ENCODE peak calls at places on chromosomes 16 and 17, in nine cellular contexts. One of them, this sample, is unnamed.
A peak's percentile ranks its signal among the peaks of the same experiment; 100 is the strongest.

GRCh38 chr17:17088104-17088485 is 45.8 kb downstream of the MPRIP start:
- DNase-seq in T-helper 9 cell: no peak
- DNase-seq in coronary artery: no peak
- DNase-seq in dermis microvascular lymphatic vessel endothelial cell: no peak
- DNase-seq in activated CD8-positive, alpha-beta memory T cell treated with anti-CD3 and anti-CD28 coated beads for 4 hours: no peak
- DNase-seq in T-helper 2 cell: no peak
- DNase-seq in cardiac fibroblast: no peak
- DNase-seq in psoas muscle: no peak
- DNase-seq in HTR-8/SVneo: no peak
- DNase-seq in this sample: no peak

GRCh38 chr16:11748404-11749254 is 6.0 kb upstream of the TXNDC11 start:
- DNase-seq in psoas muscle: no peak
- DNase-seq in T-helper 2 cell: no peak
- DNase-seq in activated CD8-positive, alpha-beta memory T cell treated with anti-CD3 and anti-CD28 coated beads for 4 hours: no peak
- DNase-seq in cardiac fibroblast: no peak
- DNase-seq in dermis microvascular lymphatic vessel endothelial cell: no peak
- DNase-seq in coronary artery: no peak
- DNase-seq in T-helper 9 cell: no peak
- DNase-seq in HTR-8/SVneo: no peak
- DNase-seq in this sample: peak; percentile 57

GRCh38 chr16:74563828-74564263 is 43.1 kb downstream of the GLG1 start:
- DNase-seq in coronary artery: no peak
- DNase-seq in dermis microvascular lymphatic vessel endothelial cell: no peak
- DNase-seq in psoas muscle: peak; percentile 27
- DNase-seq in T-helper 9 cell: no peak
- DNase-seq in HTR-8/SVneo: no peak
- DNase-seq in cardiac fibroblast: peak; percentile 33
- DNase-seq in activated CD8-positive, alpha-beta memory T cell treated with anti-CD3 and anti-CD28 coated beads for 4 hours: no peak
- DNase-seq in T-helper 2 cell: no peak
- DNase-seq in this sample: no peak

GRCh38 chr17:71269201-71269600 is 851.6 kb upstream of the SOX9 start:
- DNase-seq in T-helper 2 cell: no peak
- DNase-seq in T-helper 9 cell: no peak
- DNase-seq in coronary artery: no peak
- DNase-seq in activated CD8-positive, alpha-beta memory T cell treated with anti-CD3 and anti-CD28 coated beads for 4 hours: no peak
- DNase-seq in cardiac fibroblast: no peak
- DNase-seq in psoas muscle: no peak
- DNase-seq in dermis microvascular lymphatic vessel endothelial cell: no peak
- DNase-seq in HTR-8/SVneo: no peak
- DNase-seq in this sample: no peak

GRCh38 chr17:58630883-58631522 is 60.8 kb downstream of the TEX14 start:
- DNase-seq in HTR-8/SVneo: no peak
- DNase-seq in activated CD8-positive, alpha-beta memory T cell treated with anti-CD3 and anti-CD28 coated beads for 4 hours: no peak
- DNase-seq in psoas muscle: no peak
- DNase-seq in coronary artery: peak; percentile 71
- DNase-seq in T-helper 2 cell: peak; percentile 20
- DNase-seq in dermis microvascular lymphatic vessel endothelial cell: no peak
- DNase-seq in T-helper 9 cell: no peak
- DNase-seq in cardiac fibroblast: no peak
- DNase-seq in this sample: no peak

GRCh38 chr16:17375388-17376304 is 95.1 kb downstream of the XYLT1 start:
- DNase-seq in dermis microvascular lymphatic vessel endothelial cell: no peak
- DNase-seq in activated CD8-positive, alpha-beta memory T cell treated with anti-CD3 and anti-CD28 coated beads for 4 hours: no peak
- DNase-seq in T-helper 2 cell: no peak
- DNase-seq in HTR-8/SVneo: no peak
- DNase-seq in psoas muscle: no peak
- DNase-seq in coronary artery: no peak
- DNase-seq in T-helper 9 cell: no peak
- DNase-seq in cardiac fibroblast: no peak
- DNase-seq in this sample: no peak

GRCh38 chr17:29384901-29385300 is 5.3 kb upstream of the TAOK1 start:
- DNase-seq in T-helper 9 cell: no peak
- DNase-seq in activated CD8-positive, alpha-beta memory T cell treated with anti-CD3 and anti-CD28 coated beads for 4 hours: no peak
- DNase-seq in cardiac fibroblast: no peak
- DNase-seq in T-helper 2 cell: no peak
- DNase-seq in dermis microvascular lymphatic vessel endothelial cell: peak; percentile 58
- DNase-seq in coronary artery: no peak
- DNase-seq in psoas muscle: no peak
- DNase-seq in HTR-8/SVneo: no peak
- DNase-seq in this sample: no peak

GRCh38 chr17:13562271-13562800 is 39.4 kb downstream of the HS3ST3A1 start:
- DNase-seq in cardiac fibroblast: no peak
- DNase-seq in T-helper 2 cell: no peak
- DNase-seq in dermis microvascular lymphatic vessel endothelial cell: no peak
- DNase-seq in coronary artery: peak; percentile 73
- DNase-seq in activated CD8-positive, alpha-beta memory T cell treated with anti-CD3 and anti-CD28 coated beads for 4 hours: no peak
- DNase-seq in psoas muscle: peak; percentile 43
- DNase-seq in T-helper 9 cell: no peak
- DNase-seq in HTR-8/SVneo: peak; percentile 63
- DNase-seq in this sample: no peak

GRCh38 chr17:6903516-6903915 is 72.0 kb upstream of the TEKT1 start:
- DNase-seq in activated CD8-positive, alpha-beta memory T cell treated with anti-CD3 and anti-CD28 coated beads for 4 hours: no peak
- DNase-seq in HTR-8/SVneo: no peak
- DNase-seq in coronary artery: no peak
- DNase-seq in dermis microvascular lymphatic vessel endothelial cell: no peak
- DNase-seq in T-helper 9 cell: no peak
- DNase-seq in cardiac fibroblast: no peak
- DNase-seq in T-helper 2 cell: no peak
- DNase-seq in psoas muscle: no peak
- DNase-seq in this sample: no peak

GRCh38 chr17:2214047-2214717 is 89.4 kb downstream of the SMG6 start:
- DNase-seq in HTR-8/SVneo: peak; percentile 57
- DNase-seq in T-helper 9 cell: no peak
- DNase-seq in coronary artery: peak; percentile 82
- DNase-seq in cardiac fibroblast: peak; percentile 95
- DNase-seq in T-helper 2 cell: no peak
- DNase-seq in activated CD8-positive, alpha-beta memory T cell treated with anti-CD3 and anti-CD28 coated beads for 4 hours: no peak
- DNase-seq in psoas muscle: peak; percentile 65
- DNase-seq in dermis microvascular lymphatic vessel endothelial cell: no peak
- DNase-seq in this sample: no peak